ENCODE peak calls at places on chromosome 19, in seven cellular contexts. Z, R, P, A, C, Y and V are unnamed samples.

GRCh38 chr19:5036733-5037681 is 68.1 kb downstream of the KDM4B start:
- DNase-seq in Z (no peak), R (no peak), P (no peak), A (no peak), C (peak; percentile 72), Y (no peak), V (no peak)

GRCh38 chr19:53212703-53213320 is 19.7 kb upstream of the ZNF665 start:
- DNase-seq in Z (no peak), R (no peak), P (no peak), A (no peak), C (no peak), Y (no peak), V (no peak)

GRCh38 chr19:42469311-42470239 is 26.8 kb upstream of the CXCL17 start:
- DNase-seq in Z (no peak), R (no peak), P (no peak), A (no peak), C (no peak), Y (no peak), V (no peak)

GRCh38 chr19:5953680-5954213 is 24.2 kb downstream of the RANBP3 start:
- DNase-seq in Z (no peak), R (no peak), P (no peak), A (no peak), C (no peak), Y (no peak), V (no peak)

GRCh38 chr19:50736338-50736737 is 13.2 kb downstream of the CLEC11A start:
- DNase-seq in Z (no peak), R (no peak), P (no peak), A (no peak), C (no peak), Y (no peak), V (no peak)

GRCh38 chr19:16737909-16738308 is 18.3 kb downstream of the NWD1 start:
- DNase-seq in Z (no peak), R (no peak), P (no peak), A (no peak), C (peak; percentile 15), Y (no peak), V (no peak)

GRCh38 chr19:45470147-45471081 is 2.6 kb downstream of the FOSB start:
- DNase-seq in Z (no peak), R (peak; percentile 71), P (peak; percentile 35), A (peak; percentile 41), C (peak; percentile 67), Y (no peak), V (peak; percentile 84)

GRCh38 chr19:48481191-48481500 is 12.0 kb downstream of the CYTH2 start:
- DNase-seq in Z (no peak), R (no peak), P (no peak), A (no peak), C (peak; percentile 30), Y (no peak), V (no peak)

GRCh38 chr19:2327773-2328400 is 499 bp downstream of the LSM7 start:
- DNase-seq in Z (no peak), R (no peak), P (peak; percentile 41), A (peak; percentile 58), C (peak; percentile 81), Y (no peak), V (peak; percentile 72)

GRCh38 chr19:41000310-41000737 is 9.2 kb downstream of the CYP2B6 start:
- DNase-seq in Z (no peak), R (peak; percentile 53), P (peak; percentile 17), A (peak; percentile 48), C (no peak), Y (peak; percentile 85), V (no peak)

GRCh38 chr19:58123354-58123753 is 25.3 kb upstream of the ZSCAN18 start:
- DNase-seq in Z (no peak), R (no peak), P (no peak), A (no peak), C (no peak), Y (no peak), V (no peak)

GRCh38 chr19:58117841-58118575 is 20.0 kb upstream of the ZSCAN18 start:
- DNase-seq in Z (no peak), R (no peak), P (no peak), A (no peak), C (no peak), Y (peak; percentile 20), V (no peak)

GRCh38 chr19:58118979-58119733 is 21.1 kb upstream of the ZSCAN18 start:
- DNase-seq in Z (no peak), R (no peak), P (no peak), A (no peak), C (no peak), Y (no peak), V (no peak)
- H3K9me3 ChIP-seq in Z (peaks cover 100% of the 10 kb centered on the region), R (peaks cover 90% of the 10 kb centered on the region), P (peaks cover 79% of the 10 kb centered on the region), A (peaks cover 63% of the 10 kb centered on the region), C (peaks cover 73% of the 10 kb centered on the region), Y (no peaks in the 10 kb centered on the region), V (peaks cover 98% of the 10 kb centered on the region)

DNA sequence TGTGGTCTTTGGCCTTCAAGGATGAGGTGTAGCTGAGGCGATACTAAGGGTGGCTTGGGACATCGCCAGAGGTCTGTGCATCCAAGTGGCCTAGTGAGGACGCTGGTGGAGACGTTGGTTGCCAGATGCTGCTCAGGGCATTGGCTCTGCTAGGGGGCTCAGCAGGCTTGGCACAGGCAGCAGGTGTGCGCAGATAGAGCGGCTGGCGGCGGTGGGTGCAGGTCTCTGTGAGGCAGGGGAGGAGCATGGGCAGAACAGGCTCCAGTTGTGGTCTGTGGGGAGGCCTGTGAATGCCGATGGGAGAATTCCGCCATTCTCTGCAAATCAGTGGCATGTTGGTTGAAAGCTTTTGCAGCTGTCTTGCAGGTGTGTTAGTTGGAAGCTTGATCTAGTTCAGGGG is 21.2 kb downstream of the PRAM1 start:
- DNase-seq in Z (peak; percentile 48), R (no peak), P (no peak), A (no peak), C (no peak), Y (no peak), V (peak; percentile 68)
- TF ChIP-seq POLR2A in Z (no peak), R (no peak), P (no peak), A (no peak), C (no peak), Y (no peak), V (no peak)

DNA sequence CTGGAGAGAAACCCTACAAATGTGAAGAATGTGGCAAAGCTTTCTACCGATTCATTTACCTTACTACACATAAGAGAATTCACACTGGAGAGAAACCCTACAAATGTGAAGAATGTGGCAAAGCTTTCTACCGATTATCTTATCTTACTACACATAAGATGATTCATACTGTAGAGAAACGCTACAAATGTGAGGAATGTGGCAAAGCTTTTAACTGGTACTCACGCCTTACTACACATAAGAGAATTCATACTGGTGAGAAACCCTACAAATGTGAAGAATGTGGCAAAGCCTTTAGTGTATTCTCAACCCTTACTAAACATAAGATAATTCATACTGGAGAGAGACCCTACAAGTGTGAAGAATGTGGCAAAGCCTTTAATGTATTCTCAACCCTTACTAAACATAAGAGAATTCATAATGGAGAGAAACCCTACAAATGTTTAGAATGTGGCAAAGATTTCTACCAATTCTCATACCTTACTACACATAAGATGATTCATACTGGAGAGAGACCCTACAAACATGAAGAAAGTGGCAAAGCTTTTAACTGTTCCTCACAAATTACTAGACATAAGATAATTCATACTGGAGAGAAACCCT is 12.9 kb upstream of the ZNF493 start:
- DNase-seq in Z (no peak), R (no peak), P (no peak), A (no peak), C (no peak), Y (no peak), V (no peak)
- H3K9me3 ChIP-seq in Z (peaks cover 100% of the 10 kb centered on the region), R (no peaks in the 10 kb centered on the region), P (peaks cover 62% of the 10 kb centered on the region), A (peaks cover 93% of the 10 kb centered on the region), C (peaks cover 36% of the 10 kb centered on the region), Y (no peaks in the 10 kb centered on the region), V (peaks cover 100% of the 10 kb centered on the region)

GRCh38 chr19:3572855-3573161 is at the start of gene HMG20B:
- DNase-seq in Z (no peak), R (no peak), P (no peak), A (no peak), C (no peak), Y (no peak), V (no peak)
- TF ChIP-seq POLR2A in Z (peak; percentile 38), R (no peak), P (peak; percentile 49), A (peak; percentile 44), C (peak; percentile 18), Y (peak; percentile 20), V (no peak)